ENCODE peak calls at places on chromosome 6, in eight cellular contexts. One of them, this sample, is unnamed.

GRCh38 chr6:40912158-40912946 is 126.7 kb downstream of the UNC5CL start:
- DNase-seq in adrenal gland: peak
- DNase-seq in left lung: no peak
- DNase-seq in keratinocyte: peak
- DNase-seq in Calu3: peak
- DNase-seq in CD4-positive, alpha-beta T cell: no peak
- DNase-seq in WERI-Rb-1: peak
- DNase-seq in tibial artery: no peak
- DNase-seq in this sample: peak

GRCh38 chr6:130373992-130374391 is 8.2 kb downstream of the TMEM200A start:
- DNase-seq in tibial artery: no peak
- DNase-seq in adrenal gland: no peak
- DNase-seq in CD4-positive, alpha-beta T cell: no peak
- DNase-seq in WERI-Rb-1: no peak
- DNase-seq in left lung: no peak
- DNase-seq in keratinocyte: no peak
- DNase-seq in Calu3: no peak
- DNase-seq in this sample: no peak

GRCh38 chr6:15945593-15946159 is 183.2 kb upstream of the MYLIP start:
- DNase-seq in left lung: no peak
- DNase-seq in Calu3: no peak
- DNase-seq in CD4-positive, alpha-beta T cell: no peak
- DNase-seq in WERI-Rb-1: peak
- DNase-seq in tibial artery: no peak
- DNase-seq in keratinocyte: no peak
- DNase-seq in adrenal gland: no peak
- DNase-seq in this sample: no peak

GRCh38 chr6:126721581-126722145 is 381.7 kb downstream of the CENPW start:
- DNase-seq in Calu3: peak
- DNase-seq in CD4-positive, alpha-beta T cell: no peak
- DNase-seq in adrenal gland: no peak
- DNase-seq in keratinocyte: peak
- DNase-seq in WERI-Rb-1: no peak
- DNase-seq in left lung: no peak
- DNase-seq in tibial artery: no peak
- DNase-seq in this sample: no peak

GRCh38 chr6:127460465-127460864 is 1.3 kb upstream of the KIAA0408 start:
- DNase-seq in Calu3: no peak
- DNase-seq in left lung: no peak
- DNase-seq in tibial artery: no peak
- DNase-seq in keratinocyte: no peak
- DNase-seq in CD4-positive, alpha-beta T cell: no peak
- DNase-seq in adrenal gland: no peak
- DNase-seq in WERI-Rb-1: no peak
- DNase-seq in this sample: no peak

GRCh38 chr6:86825436-86825835 is 111.9 kb upstream of the HTR1E start:
- DNase-seq in Calu3: no peak
- DNase-seq in tibial artery: no peak
- DNase-seq in keratinocyte: no peak
- DNase-seq in adrenal gland: no peak
- DNase-seq in left lung: no peak
- DNase-seq in WERI-Rb-1: no peak
- DNase-seq in CD4-positive, alpha-beta T cell: no peak
- DNase-seq in this sample: no peak

GRCh38 chr6:56902551-56903464 is 52.1 kb upstream of the BEND6 start:
- DNase-seq in Calu3: no peak
- DNase-seq in tibial artery: no peak
- DNase-seq in WERI-Rb-1: no peak
- DNase-seq in CD4-positive, alpha-beta T cell: no peak
- DNase-seq in adrenal gland: no peak
- DNase-seq in keratinocyte: no peak
- DNase-seq in left lung: no peak
- DNase-seq in this sample: peak

GRCh38 chr6:126307859-126308258 is 32.1 kb upstream of the CENPW start:
- DNase-seq in WERI-Rb-1: no peak
- DNase-seq in CD4-positive, alpha-beta T cell: no peak
- DNase-seq in Calu3: peak
- DNase-seq in keratinocyte: no peak
- DNase-seq in tibial artery: no peak
- DNase-seq in adrenal gland: no peak
- DNase-seq in left lung: no peak
- DNase-seq in this sample: no peak

GRCh38 chr6:153012856-153013255 is 10.3 kb upstream of the MTRF1L start:
- DNase-seq in Calu3: no peak
- DNase-seq in tibial artery: no peak
- DNase-seq in adrenal gland: no peak
- DNase-seq in WERI-Rb-1: no peak
- DNase-seq in CD4-positive, alpha-beta T cell: no peak
- DNase-seq in left lung: no peak
- DNase-seq in keratinocyte: no peak
- DNase-seq in this sample: no peak

DNA sequence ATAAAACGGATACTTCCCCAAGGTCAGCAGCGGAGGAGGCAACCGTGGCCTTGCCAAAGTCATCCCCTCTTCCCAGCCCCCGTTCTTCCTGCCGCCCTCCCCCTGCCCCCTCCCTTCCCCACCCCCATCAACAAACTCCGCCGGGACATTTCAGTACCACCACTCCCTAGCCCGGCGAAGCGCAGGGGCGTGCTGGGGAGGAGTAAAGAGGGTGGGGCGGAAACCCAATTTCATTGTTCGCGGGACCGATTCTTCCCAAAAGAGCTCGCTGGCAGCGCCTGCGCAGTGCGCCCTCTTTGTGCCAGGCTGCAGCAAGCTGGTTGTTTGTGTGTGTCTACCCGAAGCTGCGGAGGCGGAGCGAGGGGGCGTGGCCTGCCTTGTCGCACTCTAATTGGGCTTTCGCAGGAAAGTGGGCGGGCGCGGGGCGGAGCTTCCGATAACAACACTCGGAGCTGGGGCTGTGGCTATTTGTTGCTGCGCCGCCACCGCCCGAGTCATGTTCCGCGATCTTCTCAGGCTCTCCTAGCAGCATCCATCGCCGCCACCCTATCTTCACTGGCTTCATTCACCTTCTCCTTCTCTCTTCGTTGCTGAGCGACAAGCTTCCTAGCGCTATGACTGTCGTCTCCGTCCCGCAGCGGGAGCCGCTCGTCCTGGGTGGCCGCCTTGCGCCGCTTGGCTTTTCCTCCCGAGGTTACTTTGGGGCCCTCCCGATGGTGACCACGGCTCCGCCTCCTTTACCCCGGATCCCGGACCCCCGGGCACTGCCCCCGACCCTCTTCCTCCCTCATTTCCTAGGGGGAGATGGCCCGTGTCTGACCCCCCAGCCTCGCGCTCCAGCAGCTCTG is at the start of gene PNRC1:
- DNase-seq in CD4-positive, alpha-beta T cell: peak
- DNase-seq in WERI-Rb-1: peak
- DNase-seq in keratinocyte: peak
- DNase-seq in tibial artery: peak
- DNase-seq in left lung: peak
- DNase-seq in Calu3: peak
- DNase-seq in adrenal gland: peak
- DNase-seq in this sample: peak
- TF ChIP-seq CTCF in CD4-positive, alpha-beta T cell: no peak
- TF ChIP-seq CTCF in WERI-Rb-1: peak
- TF ChIP-seq CTCF in keratinocyte: no peak
- TF ChIP-seq CTCF in tibial artery: no peak
- TF ChIP-seq CTCF in left lung: no peak
- TF ChIP-seq CTCF in Calu3: no peak
- TF ChIP-seq CTCF in adrenal gland: no peak
- TF ChIP-seq CTCF in this sample: no peak

DNA sequence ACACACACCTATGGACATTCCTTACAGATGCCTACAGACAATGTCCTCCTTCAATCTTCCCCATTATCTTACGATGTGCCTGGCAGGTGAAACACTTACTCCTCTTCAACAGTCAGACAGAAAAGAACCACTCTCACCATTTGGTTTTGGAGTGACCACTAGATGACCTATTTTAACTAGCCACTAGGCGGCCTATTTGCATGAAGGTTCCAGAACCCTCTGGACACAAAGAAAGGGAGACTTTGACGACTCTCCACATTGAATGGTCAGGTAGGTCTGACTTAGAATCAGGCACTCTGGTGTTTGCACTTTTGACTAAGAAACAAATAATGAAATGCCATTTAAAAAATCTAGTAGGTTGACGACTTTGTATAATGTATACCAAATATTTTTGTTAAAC is 42.0 kb downstream of the PNLDC1 start:
- DNase-seq in CD4-positive, alpha-beta T cell: no peak
- DNase-seq in adrenal gland: no peak
- DNase-seq in left lung: no peak
- DNase-seq in WERI-Rb-1: no peak
- DNase-seq in tibial artery: no peak
- DNase-seq in Calu3: no peak
- DNase-seq in keratinocyte: no peak
- DNase-seq in this sample: no peak
- TF ChIP-seq CTCF in CD4-positive, alpha-beta T cell: no peak
- TF ChIP-seq CTCF in adrenal gland: no peak
- TF ChIP-seq CTCF in left lung: no peak
- TF ChIP-seq CTCF in WERI-Rb-1: peak
- TF ChIP-seq CTCF in tibial artery: peak
- TF ChIP-seq CTCF in Calu3: no peak
- TF ChIP-seq CTCF in keratinocyte: no peak
- TF ChIP-seq CTCF in this sample: peak

GRCh38 chr6:32718879-32719278 is 22.3 kb upstream of the HLA-DQA2 start:
- DNase-seq in CD4-positive, alpha-beta T cell: no peak
- DNase-seq in Calu3: no peak
- DNase-seq in tibial artery: no peak
- DNase-seq in adrenal gland: no peak
- DNase-seq in left lung: no peak
- DNase-seq in keratinocyte: no peak
- DNase-seq in WERI-Rb-1: no peak
- DNase-seq in this sample: no peak

DNA sequence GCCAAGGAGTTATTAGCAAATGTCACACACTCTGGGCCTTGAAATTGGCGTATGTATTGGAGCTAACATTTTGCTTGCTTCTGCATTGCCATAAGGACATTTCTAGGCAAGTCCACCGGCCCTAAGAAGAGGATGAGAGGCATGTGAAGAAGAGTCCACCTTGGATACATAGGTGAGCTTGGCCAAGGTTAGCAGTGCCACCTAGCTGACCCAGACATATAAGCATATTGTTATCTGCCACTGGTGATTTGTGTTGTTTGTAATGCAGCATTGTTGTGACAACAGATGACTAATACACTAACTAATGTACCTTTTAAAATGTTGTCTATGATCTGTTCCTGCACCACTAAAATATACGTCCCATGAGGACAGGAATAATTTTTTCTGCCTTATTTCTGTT is 24.8 kb upstream of the HLA-DQA2 start:
- DNase-seq in adrenal gland: no peak
- DNase-seq in CD4-positive, alpha-beta T cell: no peak
- DNase-seq in left lung: no peak
- DNase-seq in tibial artery: no peak
- DNase-seq in keratinocyte: no peak
- DNase-seq in Calu3: no peak
- DNase-seq in WERI-Rb-1: no peak
- DNase-seq in this sample: no peak
- TF ChIP-seq CTCF in adrenal gland: no peak
- TF ChIP-seq CTCF in CD4-positive, alpha-beta T cell: no peak
- TF ChIP-seq CTCF in left lung: no peak
- TF ChIP-seq CTCF in tibial artery: no peak
- TF ChIP-seq CTCF in keratinocyte: no peak
- TF ChIP-seq CTCF in Calu3: no peak
- TF ChIP-seq CTCF in WERI-Rb-1: peak
- TF ChIP-seq CTCF in this sample: no peak

GRCh38 chr6:109058620-109059019 is 36.0 kb downstream of the SESN1 start:
- DNase-seq in keratinocyte: no peak
- DNase-seq in adrenal gland: no peak
- DNase-seq in CD4-positive, alpha-beta T cell: no peak
- DNase-seq in left lung: no peak
- DNase-seq in Calu3: no peak
- DNase-seq in tibial artery: no peak
- DNase-seq in WERI-Rb-1: no peak
- DNase-seq in this sample: no peak

GRCh38 chr6:109062216-109062615 is 32.4 kb downstream of the SESN1 start:
- DNase-seq in keratinocyte: no peak
- DNase-seq in Calu3: no peak
- DNase-seq in adrenal gland: no peak
- DNase-seq in CD4-positive, alpha-beta T cell: no peak
- DNase-seq in left lung: no peak
- DNase-seq in tibial artery: no peak
- DNase-seq in WERI-Rb-1: no peak
- DNase-seq in this sample: no peak

GRCh38 chr6:109059148-109059547 is 35.5 kb downstream of the SESN1 start:
- DNase-seq in tibial artery: no peak
- DNase-seq in Calu3: no peak
- DNase-seq in CD4-positive, alpha-beta T cell: no peak
- DNase-seq in left lung: no peak
- DNase-seq in WERI-Rb-1: no peak
- DNase-seq in adrenal gland: no peak
- DNase-seq in keratinocyte: no peak
- DNase-seq in this sample: no peak

GRCh38 chr6:109060585-109060984 is 34.1 kb downstream of the SESN1 start:
- DNase-seq in tibial artery: no peak
- DNase-seq in CD4-positive, alpha-beta T cell: no peak
- DNase-seq in keratinocyte: no peak
- DNase-seq in Calu3: no peak
- DNase-seq in adrenal gland: no peak
- DNase-seq in WERI-Rb-1: no peak
- DNase-seq in left lung: no peak
- DNase-seq in this sample: no peak

DNA sequence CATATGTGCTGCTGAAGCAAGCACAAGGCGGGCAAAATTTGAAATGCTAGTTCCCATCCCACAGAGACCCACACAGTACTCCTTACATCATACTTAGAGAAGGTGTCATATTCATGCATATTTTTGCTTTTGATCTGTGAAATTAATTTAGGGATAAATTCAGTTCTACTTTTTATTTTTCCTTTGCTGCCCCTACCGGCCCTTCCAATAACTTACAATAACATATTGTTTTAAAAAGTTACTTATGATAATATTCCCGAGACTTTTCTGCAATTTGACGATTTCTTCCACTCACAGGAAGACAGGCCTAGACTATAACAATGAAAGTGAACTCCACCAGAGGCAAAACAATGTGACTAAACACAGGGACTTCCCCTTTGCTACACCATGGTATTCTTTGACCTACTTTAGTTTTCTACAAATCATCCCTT is 35.0 kb downstream of the SESN1 start:
- DNase-seq in keratinocyte: no peak
- DNase-seq in CD4-positive, alpha-beta T cell: no peak
- DNase-seq in Calu3: no peak
- DNase-seq in left lung: no peak
- DNase-seq in tibial artery: no peak
- DNase-seq in adrenal gland: no peak
- DNase-seq in WERI-Rb-1: no peak
- DNase-seq in this sample: no peak
- TF ChIP-seq CTCF in keratinocyte: no peak
- TF ChIP-seq CTCF in CD4-positive, alpha-beta T cell: no peak
- TF ChIP-seq CTCF in Calu3: peak
- TF ChIP-seq CTCF in left lung: no peak
- TF ChIP-seq CTCF in tibial artery: no peak
- TF ChIP-seq CTCF in adrenal gland: peak
- TF ChIP-seq CTCF in WERI-Rb-1: no peak
- TF ChIP-seq CTCF in this sample: no peak